ENCODE peak calls at places on chromosome 22, in ten cellular contexts. B is tibial artery; Y is kidney; W is uterus; C is stomach; V is heart right ventricle; H is CD8-positive, alpha-beta T cell; N is neural progenitor cell; S is transverse colon; Q is H9. J is an unnamed sample.

GRCh38 chr22:48261048-48261621 is 1498.7 kb downstream of the TBC1D22A start:
- DNase-seq in N (no peak), B (no peak), Q (no peak), V (no peak), C (no peak), W (no peak), H (no peak), S (no peak), Y (no peak), J (no peak)

GRCh38 chr22:35742342-35743100 is 24.8 kb downstream of the APOL5 start:
- DNase-seq in B (no peak), N (no peak), V (no peak), H (no peak), C (no peak), W (no peak), Y (no peak), Q (no peak), S (no peak), J (no peak)

GRCh38 chr22:43681724-43682360 is 130.3 kb downstream of the EFCAB6 start:
- DNase-seq in Y (no peak), Q (no peak), N (no peak), V (no peak), C (no peak), B (no peak), H (no peak), W (no peak), S (no peak), J (no peak)

GRCh38 chr22:33844273-33844672 is 76.0 kb downstream of the LARGE1 start:
- DNase-seq in S (no peak), Q (peak; percentile 51), B (no peak), N (no peak), V (no peak), C (no peak), Y (no peak), W (no peak), H (no peak), J (no peak)

GRCh38 chr22:27573280-27573711 is 228.3 kb downstream of the MN1 start:
- DNase-seq in S (no peak), B (no peak), C (no peak), Q (no peak), H (no peak), V (no peak), W (no peak), Y (no peak), N (peak; percentile 19), J (no peak)

GRCh38 chr22:43919106-43919965 is 4.3 kb upstream of the PNPLA3 start:
- DNase-seq in Q (no peak), N (no peak), W (no peak), H (no peak), Y (no peak), V (no peak), S (no peak), C (peak; percentile 44), B (no peak), J (no peak)

GRCh38 chr22:47337161-47337621 is 574.7 kb downstream of the TBC1D22A start:
- DNase-seq in Q (no peak), B (no peak), S (peak; percentile 14), H (no peak), W (no peak), C (no peak), Y (no peak), N (no peak), V (no peak), J (no peak)

GRCh38 chr22:35681454-35682050 is 33.3 kb downstream of the APOL6 start:
- DNase-seq in B (no peak), Q (no peak), V (no peak), H (no peak), W (no peak), Y (no peak), C (no peak), S (no peak), N (no peak), J (no peak)

DNA sequence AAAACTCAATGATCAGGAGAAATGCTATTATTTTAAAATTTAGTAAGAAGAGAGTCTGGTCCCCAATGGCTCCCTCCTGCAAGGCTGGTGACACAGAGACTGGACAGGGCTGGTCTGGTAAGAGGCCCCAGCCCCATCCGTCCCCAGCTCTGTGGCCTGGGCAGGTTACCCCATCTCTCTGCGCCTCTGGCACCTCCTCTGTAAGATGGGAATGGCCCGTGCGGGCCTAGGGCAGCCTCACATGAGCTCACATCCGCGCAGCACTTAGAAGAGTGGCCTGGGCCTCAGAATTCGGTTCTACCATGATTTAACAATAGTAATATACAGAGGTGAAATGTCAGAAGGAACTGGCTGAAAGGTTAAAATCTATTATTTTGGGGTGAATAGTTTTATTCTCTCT is 1.2 kb downstream of the APOBEC3F start:
- DNase-seq in Q (peak; percentile 26), Y (no peak), C (no peak), H (no peak), S (no peak), W (no peak), N (no peak), B (no peak), V (no peak), J (no peak)
- H3K27ac ChIP-seq in Q (no peak overlapping the region), Y (no peak overlapping the region), C (peak overlapping the region; percentile 91), H (no peak overlapping the region), S (no peak overlapping the region), W (peak overlapping the region; percentile 90), N (no peak overlapping the region), B (no peak overlapping the region), V (no peak overlapping the region), J (no peak overlapping the region)

DNA sequence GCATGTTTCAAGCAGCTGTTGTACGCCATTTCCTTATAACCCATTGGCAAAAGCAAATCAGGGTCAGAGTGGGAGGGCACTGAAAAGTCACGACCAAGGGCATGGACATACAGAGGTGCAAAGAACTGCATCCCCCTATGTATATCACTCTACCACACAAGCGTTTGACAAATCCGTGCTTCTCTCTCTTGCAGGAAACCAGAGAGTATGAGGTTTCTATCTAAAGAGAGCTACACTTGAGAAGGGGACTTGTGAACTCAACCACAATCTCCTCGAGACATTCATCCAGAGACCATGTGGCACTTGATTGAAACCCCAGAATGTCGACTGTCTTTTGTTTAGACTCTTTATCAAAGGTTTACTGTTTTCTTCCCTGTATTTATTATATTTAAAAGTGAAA is 49.0 kb upstream of the ASPHD2 start:
- DNase-seq in N (no peak), S (no peak), W (no peak), C (no peak), Q (no peak), Y (no peak), V (no peak), B (no peak), H (no peak), J (no peak)
- TF ChIP-seq CTCF in N (no peak), S (no peak), W (no peak), C (no peak), Q (no peak), Y (no peak), V (no peak), B (no peak), H (no peak), J (no peak)

GRCh38 chr22:38503021-38503420 is 3.1 kb downstream of the DDX17 start:
- DNase-seq in W (no peak), C (no peak), Q (no peak), V (no peak), H (no peak), Y (no peak), S (no peak), N (no peak), B (no peak), J (no peak)

GRCh38 chr22:38504731-38505594 is 1.1 kb downstream of the DDX17 start:
- DNase-seq in N (peak; percentile 29), Y (peak; percentile 82), V (peak; percentile 47), Q (no peak), H (peak; percentile 43), C (peak; percentile 63), B (peak; percentile 57), S (peak; percentile 66), W (peak; percentile 41), J (no peak)

GRCh38 chr22:38505595-38506117 is 455 bp downstream of the DDX17 start:
- DNase-seq in B (peak; percentile 70), W (peak; percentile 81), Y (peak; percentile 92), Q (no peak), N (peak; percentile 83), C (peak; percentile 79), V (peak; percentile 87), H (peak; percentile 57), S (peak; percentile 74), J (peak; percentile 25)

GRCh38 chr22:38501797-38502672 is 4.1 kb downstream of the DDX17 start:
- DNase-seq in Q (no peak), W (no peak), V (no peak), N (no peak), B (no peak), Y (no peak), H (no peak), S (no peak), C (no peak), J (no peak)

DNA sequence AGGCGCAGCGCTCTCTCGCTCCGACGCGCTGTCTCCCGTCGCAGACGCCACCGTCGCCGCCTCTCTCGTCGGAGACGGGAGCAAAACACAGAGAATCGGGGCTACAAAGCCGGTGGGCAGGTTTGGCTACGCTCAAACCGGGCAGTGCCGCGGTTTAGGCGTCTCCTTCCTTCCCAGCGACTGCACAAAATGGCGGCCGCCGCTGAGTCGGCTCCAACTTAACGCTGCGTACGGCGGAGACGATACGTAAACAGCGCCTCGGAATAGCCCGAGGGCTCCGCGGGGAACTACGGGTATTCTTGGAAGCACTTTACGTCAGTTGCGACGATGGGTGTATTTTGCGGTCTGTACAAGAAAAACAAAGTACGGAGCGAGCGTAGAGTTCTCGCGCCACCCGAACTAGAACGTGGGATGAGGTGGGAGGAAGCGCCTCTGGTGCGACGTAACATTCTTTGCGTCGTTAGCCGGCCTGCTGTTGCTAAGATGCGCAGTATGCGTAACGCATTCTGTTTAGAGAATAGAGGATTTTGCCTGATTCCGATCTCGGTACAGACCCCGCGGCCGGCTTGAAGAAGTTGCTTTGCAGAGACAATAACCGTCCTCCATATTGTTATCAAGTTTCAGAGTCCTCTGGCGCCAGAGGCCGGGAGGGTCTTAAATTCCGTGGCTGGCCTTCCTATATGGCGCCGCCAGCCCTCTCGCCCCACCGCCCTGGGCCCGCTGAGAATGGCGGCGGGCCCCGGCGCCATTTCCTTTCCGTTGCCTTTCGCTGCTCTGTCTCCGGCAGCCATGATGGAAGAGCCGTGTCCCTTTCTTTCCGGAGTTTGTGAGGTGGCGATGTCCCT is at the start of gene DDX17:
- DNase-seq in C (peak; percentile 96), H (peak; percentile 93), V (peak; percentile 91), S (peak; percentile 95), Y (peak; percentile 97), N (peak; percentile 98), W (peak; percentile 94), Q (peak; percentile 94), B (peak; percentile 95), J (peak; percentile 81)
- H3K4me1 ChIP-seq in C (peaks cover 39% of the 10 kb centered on the region), H (peaks cover 38% of the 10 kb centered on the region), V (peaks cover 2% of the 10 kb centered on the region), S (peaks cover 15% of the 10 kb centered on the region), Y (peaks cover 19% of the 10 kb centered on the region), N (peaks cover 24% of the 10 kb centered on the region), W (no peaks in the 10 kb centered on the region), Q (no peaks in the 10 kb centered on the region), B (peaks cover 21% of the 10 kb centered on the region), J (peaks cover 20% of the 10 kb centered on the region)

DNA sequence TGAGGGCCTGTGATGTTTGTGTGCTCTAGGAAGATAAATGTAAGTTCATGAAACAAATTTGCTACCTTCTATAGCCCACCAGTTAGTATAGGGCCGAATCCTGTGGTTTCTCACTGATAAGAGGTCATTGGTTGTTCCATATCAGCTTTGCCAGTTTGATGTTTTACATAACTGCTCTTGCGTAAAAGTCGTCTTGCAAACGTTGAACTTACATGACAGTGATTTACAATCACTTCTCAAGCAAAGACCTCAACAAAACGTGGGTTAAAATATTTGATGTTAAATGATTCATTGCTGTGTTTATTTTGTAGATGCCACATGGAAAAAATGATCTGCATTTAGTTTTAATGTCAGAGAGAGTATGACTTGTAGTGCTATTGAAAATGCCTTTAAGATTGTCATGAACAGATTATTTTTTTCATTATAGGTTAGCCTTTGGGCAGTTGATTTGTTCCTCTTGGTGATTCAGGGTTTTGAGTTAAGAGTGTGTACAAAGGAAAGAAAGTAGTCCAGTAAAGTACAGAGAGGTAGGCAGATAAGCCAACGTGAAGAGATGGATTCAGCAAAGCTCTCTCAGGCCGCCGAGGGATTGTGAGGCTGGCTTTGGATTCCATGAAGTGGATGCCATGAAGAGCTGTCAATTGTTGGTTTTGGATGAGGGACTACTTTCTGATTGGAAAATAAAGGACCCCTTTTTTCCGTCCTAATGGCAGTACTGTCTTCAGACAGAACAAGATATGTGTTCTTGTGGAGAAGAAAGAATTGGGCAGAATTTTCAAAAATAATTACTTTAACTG is 2.6 kb downstream of the EWSR1 start:
- DNase-seq in C (no peak), Y (no peak), W (no peak), S (no peak), N (peak; percentile 34), Q (no peak), B (no peak), V (no peak), H (no peak), J (no peak)
- H3K27ac ChIP-seq in C (peak overlapping the region; percentile 99), Y (no peak overlapping the region), W (peak overlapping the region; percentile 97), S (peak overlapping the region; percentile 100), N (no peak overlapping the region), Q (no peak overlapping the region), B (peak overlapping the region; percentile 99), V (peak overlapping the region; percentile 100), H (no peak overlapping the region), J (no peak overlapping the region)

J was measured in thoracic aorta.